ENCODE peak calls at places on chromosome 14, in nine cellular contexts. F, C, D, J, N, O, T, V and M are unnamed samples.

GRCh38 chr14:96081224-96081623 is 42.1 kb downstream of the C14orf132 start:
- DNase-seq in N (no peak), V (no peak), T (no peak), O (no peak), D (no peak), F (no peak), C (no peak), J (no peak), M (no peak)

GRCh38 chr14:38964630-38965029 is 138.4 kb downstream of the SEC23A start:
- DNase-seq in J (peak), T (no peak), C (no peak), V (peak), N (no peak), F (peak), D (no peak), O (peak), M (no peak)

GRCh38 chr14:98444077-98444476 is 827.9 kb downstream of the BCL11B start:
- DNase-seq in V (no peak), D (peak), F (no peak), N (no peak), J (no peak), C (no peak), O (no peak), T (no peak), M (no peak)

GRCh38 chr14:104800600-104801283 is at the start of gene ZBTB42:
- DNase-seq in C (peak), D (peak), V (peak), O (peak), T (no peak), F (peak), J (peak), N (peak), M (peak)

GRCh38 chr14:75543258-75543657 is 21.0 kb downstream of the BATF start:
- DNase-seq in V (no peak), T (no peak), J (no peak), F (no peak), O (no peak), D (no peak), N (no peak), C (no peak), M (peak)

GRCh38 chr14:51093371-51094281 is 1.3 kb downstream of the TRIM9 start:
- DNase-seq in J (peak), T (no peak), C (peak), V (peak), N (peak), D (no peak), O (no peak), F (no peak), M (peak)

GRCh38 chr14:61385002-61385685 is 63.8 kb downstream of the PRKCH start:
- DNase-seq in C (no peak), T (no peak), D (no peak), F (no peak), O (no peak), J (no peak), N (no peak), V (no peak), M (no peak)

GRCh38 chr14:30069536-30069935 is 141.9 kb upstream of the PRKD1 start:
- DNase-seq in O (no peak), T (no peak), F (peak), J (no peak), N (no peak), D (no peak), V (no peak), C (no peak), M (no peak)

GRCh38 chr14:50792058-50792477 is 38.9 kb downstream of the NIN start:
- DNase-seq in F (no peak), C (no peak), O (no peak), V (no peak), T (no peak), N (peak), J (no peak), D (peak), M (peak)

GRCh38 chr14:82366803-82367202 is 833.1 kb upstream of the SEL1L start:
- DNase-seq in C (peak), J (peak), N (no peak), O (no peak), F (no peak), T (no peak), V (peak), D (peak), M (no peak)

GRCh38 chr14:83969998-83970397 is 1559.9 kb upstream of the FLRT2 start:
- DNase-seq in N (no peak), C (no peak), F (no peak), T (no peak), V (no peak), O (no peak), D (no peak), J (no peak), M (no peak)

GRCh38 chr14:106843951-106844483 is 1317.6 kb downstream of the TMEM121 start:
- DNase-seq in J (no peak), O (peak), T (no peak), N (peak), F (no peak), V (no peak), C (no peak), D (peak), M (peak)

GRCh38 chr14:26596722-26597030 is 1.2 kb downstream of the NOVA1 start:
- DNase-seq in F (peak), N (no peak), V (no peak), T (no peak), O (no peak), D (no peak), J (peak), C (no peak), M (no peak)

GRCh38 chr14:37153483-37153882 is 18.9 kb downstream of the SLC25A21 start:
- DNase-seq in F (no peak), O (no peak), J (no peak), N (no peak), D (no peak), V (no peak), C (no peak), T (no peak), M (no peak)

GRCh38 chr14:37056473-37056872 is 115.9 kb downstream of the SLC25A21 start:
- DNase-seq in N (no peak), T (no peak), V (no peak), J (no peak), F (peak), O (peak), D (no peak), C (peak), M (no peak)

GRCh38 chr14:97206948-97207347 is 409.8 kb downstream of the VRK1 start:
- DNase-seq in O (no peak), F (no peak), T (no peak), N (no peak), J (no peak), C (no peak), D (no peak), V (no peak), M (no peak)

GRCh38 chr14:90536092-90536491 is 139.3 kb downstream of the CALM1 start:
- DNase-seq in J (no peak), V (no peak), T (no peak), N (no peak), O (no peak), C (no peak), F (peak), D (no peak), M (no peak)

GRCh38 chr14:105070760-105071137 is 5.5 kb upstream of the GPR132 start:
- DNase-seq in C (no peak), N (no peak), T (no peak), J (no peak), V (no peak), D (no peak), O (no peak), F (peak), M (no peak)

DNA sequence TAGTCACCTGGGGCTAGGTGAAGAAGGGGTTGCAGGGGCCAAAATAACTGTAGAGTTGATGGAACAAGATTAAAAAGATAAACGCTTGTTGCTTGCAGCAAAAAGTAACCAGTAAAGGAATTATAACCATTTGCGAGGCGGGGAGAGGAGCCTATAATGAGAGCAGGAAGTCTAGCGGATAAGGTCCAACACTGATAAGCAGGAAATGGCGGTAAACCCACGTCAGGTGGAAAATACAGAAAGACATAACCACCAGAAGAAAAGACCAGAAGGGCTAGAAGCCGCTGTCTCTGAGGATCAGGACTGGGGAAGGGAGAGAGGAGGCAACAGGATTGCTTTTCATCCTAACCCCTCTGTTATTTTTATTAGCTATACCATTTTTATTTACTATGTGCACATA is 303.3 kb downstream of the DPF3 start:
- DNase-seq in T (no peak), J (no peak), D (no peak), O (no peak), V (no peak), N (no peak), F (no peak), C (no peak), M (no peak)
- H3K4me3 ChIP-seq in T (no peak), J (no peak), D (no peak), O (no peak), V (no peak), N (no peak), F (no peak), C (no peak), M (no peak)

GRCh38 chr14:35403085-35403396 is 1.5 kb downstream of the NFKBIA start:
- DNase-seq in N (no peak), D (no peak), J (peak), F (peak), V (no peak), T (no peak), O (peak), C (no peak), M (no peak)

GRCh38 chr14:35401422-35401729 is 3.2 kb downstream of the NFKBIA start:
- DNase-seq in D (no peak), C (no peak), F (no peak), J (no peak), N (no peak), O (no peak), T (no peak), V (no peak), M (no peak)

GRCh38 chr14:35403397-35404245 is 928 bp downstream of the NFKBIA start:
- DNase-seq in J (peak), D (peak), V (peak), N (peak), C (peak), F (peak), O (peak), T (peak), M (peak)

GRCh38 chr14:35401853-35402252 is 2.7 kb downstream of the NFKBIA start:
- DNase-seq in J (no peak), O (no peak), V (no peak), F (peak), D (no peak), C (no peak), N (no peak), T (no peak), M (no peak)

GRCh38 chr14:35402323-35403084 is 2.0 kb downstream of the NFKBIA start:
- DNase-seq in C (no peak), F (peak), V (no peak), O (no peak), N (no peak), D (no peak), T (no peak), J (no peak), M (peak)
- TF ChIP-seq EZH2phosphoT487 in C (no peak), F (no peak), V (no peak), O (no peak), N (no peak), D (no peak), T (no peak), J (no peak), M (no peak)

GRCh38 chr14:102005336-102005735 is 41.0 kb downstream of the DYNC1H1 start:
- DNase-seq in V (no peak), J (no peak), T (no peak), D (no peak), C (no peak), O (no peak), N (no peak), F (no peak), M (no peak)
- H3K27ac ChIP-seq in V (no peak), J (no peak), T (no peak), D (no peak), C (no peak), O (no peak), N (no peak), F (no peak), M (no peak)

DNA sequence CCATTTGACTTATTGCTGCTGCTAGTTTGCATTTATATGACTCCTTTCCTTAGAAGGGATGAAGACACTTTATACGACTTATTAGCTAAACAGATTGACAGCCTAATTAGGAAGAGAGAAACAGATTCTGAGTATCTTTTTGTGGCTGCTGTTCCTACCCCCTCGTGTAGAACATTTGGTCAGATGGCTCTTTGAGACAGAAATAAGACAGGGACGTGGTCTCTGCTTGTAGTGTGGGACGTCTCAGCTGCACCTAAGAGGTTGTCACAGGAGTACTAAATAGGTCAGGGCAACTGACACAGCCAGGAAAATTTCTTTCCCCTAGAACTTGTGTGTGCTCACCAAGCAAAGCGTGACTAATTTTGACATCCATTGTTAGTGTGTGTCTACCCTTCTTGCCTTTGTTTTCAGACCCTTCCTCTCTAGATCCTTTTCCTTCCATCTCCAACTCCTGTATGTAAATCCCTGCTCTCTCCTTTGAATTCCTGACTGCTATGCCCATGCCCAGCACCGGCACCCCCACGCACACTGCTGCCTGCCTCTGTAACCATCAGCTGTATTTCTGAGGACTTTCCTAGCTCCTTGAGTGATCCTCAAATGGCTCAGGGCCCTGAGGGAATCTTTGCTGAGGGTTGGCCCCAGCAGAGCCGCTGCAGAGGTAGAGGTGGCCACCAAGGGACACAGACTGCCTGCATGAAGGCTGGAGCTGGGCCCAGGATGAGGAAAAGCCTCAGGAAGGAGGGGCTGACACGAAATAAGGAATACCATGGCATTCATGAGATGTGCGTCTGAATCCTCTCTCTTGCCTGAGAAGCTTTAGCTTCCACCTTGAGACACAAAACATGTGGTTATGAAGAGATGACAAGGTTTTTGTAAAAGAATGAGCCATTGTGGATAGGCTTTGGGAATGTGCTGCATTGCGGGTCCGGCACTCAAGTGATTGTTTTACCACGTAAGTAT is 83.0 kb downstream of the DAD1 start:
- DNase-seq in T (no peak), C (no peak), F (no peak), O (no peak), J (no peak), V (no peak), N (no peak), D (no peak), M (peak)
- H3K4me3 ChIP-seq in T (no peak), C (no peak), F (no peak), O (no peak), J (no peak), V (no peak), N (no peak), D (no peak), M (peak)

GRCh38 chr14:68950111-68950510 is 29.0 kb downstream of the ACTN1 start:
- DNase-seq in V (no peak), J (no peak), T (no peak), F (peak), D (no peak), C (no peak), N (no peak), O (no peak), M (no peak)

GRCh38 chr14:68952544-68953535 is 26.3 kb downstream of the ACTN1 start:
- DNase-seq in C (no peak), T (no peak), O (no peak), D (peak), F (peak), N (peak), J (peak), V (no peak), M (no peak)

GRCh38 chr14:68951800-68952540 is 27.1 kb downstream of the ACTN1 start:
- DNase-seq in F (no peak), V (no peak), J (no peak), C (no peak), N (peak), O (no peak), D (no peak), T (no peak), M (no peak)

GRCh38 chr14:68949236-68949965 is 29.7 kb downstream of the ACTN1 start:
- DNase-seq in V (no peak), F (peak), D (no peak), J (no peak), O (no peak), C (no peak), N (peak), T (no peak), M (no peak)

GRCh38 chr14:68951051-68951797 is 27.9 kb downstream of the ACTN1 start:
- DNase-seq in J (peak), T (peak), D (no peak), V (no peak), N (peak), O (peak), C (no peak), F (peak), M (no peak)
- TF ChIP-seq EZH2phosphoT487 in J (no peak), T (no peak), D (no peak), V (no peak), N (no peak), O (no peak), C (no peak), F (no peak), M (no peak)

DNA sequence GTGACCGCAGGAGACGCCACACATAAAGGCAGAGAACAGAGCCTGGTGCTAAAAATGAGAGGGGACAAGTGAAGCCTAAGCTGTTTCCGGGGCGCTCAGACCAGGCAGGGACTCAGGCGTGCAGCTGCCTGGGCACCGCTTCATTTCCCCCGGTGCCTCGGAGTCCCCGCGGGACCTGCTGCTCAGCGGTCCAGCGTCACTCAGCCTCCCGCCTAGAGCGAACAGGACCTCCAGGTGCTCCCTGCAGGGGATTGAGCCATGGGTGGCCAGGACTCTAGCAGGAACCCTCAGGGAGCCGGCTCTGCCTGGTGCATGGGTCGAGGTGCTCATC is 31.0 kb downstream of the CCDC85C start:
- DNase-seq in O (no peak), D (no peak), F (no peak), C (no peak), N (no peak), V (no peak), J (no peak), T (no peak), M (peak)
- H3K27ac ChIP-seq in O (no peak), D (no peak), F (no peak), C (no peak), N (peak), V (no peak), J (peak), T (no peak), M (no peak)

DNA sequence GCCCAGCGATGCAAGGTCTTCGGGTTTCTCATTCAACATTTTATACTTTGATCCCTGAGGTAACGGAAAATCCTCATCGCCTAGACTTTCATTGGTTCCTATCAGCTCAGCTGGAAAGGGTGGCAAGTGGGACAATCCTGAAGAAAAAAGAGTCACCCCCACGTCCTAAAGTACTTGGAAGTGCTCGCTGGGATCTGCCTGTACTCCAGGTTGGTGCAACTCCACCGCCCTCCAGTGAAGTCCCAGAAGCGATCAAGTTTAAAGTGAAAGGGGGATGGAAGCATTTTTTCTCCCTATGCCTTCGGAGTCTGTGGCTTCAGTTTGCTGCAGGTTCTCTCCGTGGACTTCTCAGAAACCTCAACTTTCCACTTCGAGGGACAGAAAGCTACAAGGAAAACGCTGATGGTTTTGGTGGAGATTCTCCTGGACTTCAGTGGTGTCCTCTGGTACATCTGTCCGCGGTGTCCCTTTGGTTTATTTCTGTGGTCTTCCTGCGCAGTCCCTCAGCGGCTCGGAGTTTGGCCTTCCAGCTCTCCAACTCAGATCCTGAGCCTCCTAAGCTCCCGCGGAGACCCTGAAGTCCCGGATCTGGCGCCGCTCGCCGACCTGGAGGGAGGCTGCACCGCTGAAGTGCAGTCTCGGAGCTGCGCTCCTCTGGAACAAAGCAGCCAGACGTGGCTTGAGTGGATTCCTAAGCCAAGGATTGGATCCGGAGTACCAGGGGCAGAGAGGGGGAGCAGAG is 1.7 kb upstream of the LRFN5 start:
- DNase-seq in J (peak), N (no peak), O (no peak), C (peak), F (peak), V (peak), T (no peak), D (no peak), M (no peak)
- H3K4me3 ChIP-seq in J (peak), N (no peak), O (no peak), C (peak), F (peak), V (peak), T (no peak), D (no peak), M (no peak)